ENCODE peak calls at places on chromosomes 12 and 14, in four cellular contexts. K is A549, X is upper lobe of left lung, A is GM12865. E is an unnamed sample.

GRCh38 chr12:62537544-62537943 is 70.9 kb downstream of the MON2 start:
- DNase-seq in K (no peak), A (no peak), X (no peak), E (no peak)

GRCh38 chr12:110860833-110861291 is 14.1 kb downstream of the CCDC63 start:
- DNase-seq in A (no peak), X (no peak), K (no peak), E (no peak)

GRCh38 chr12:29145372-29146170 is 3.5 kb upstream of the FAR2 start:
- DNase-seq in A (no peak), X (no peak), K (no peak), E (no peak)

GRCh38 chr12:50218386-50218785 is 51.2 kb upstream of the CERS5 start:
- DNase-seq in A (no peak), K (no peak), X (no peak), E (no peak)

GRCh38 chr12:47231456-47231855 is 151.7 kb upstream of the AMIGO2 start:
- DNase-seq in A (no peak), X (no peak), K (no peak), E (no peak)

GRCh38 chr14:58639842-58640484 is 2.2 kb downstream of the DACT1 start:
- DNase-seq in X (peak; percentile 36), A (peak; percentile 59), K (peak; percentile 47), E (peak; percentile 52)

GRCh38 chr12:66620703-66621102 is 58.2 kb downstream of the GRIP1 start:
- DNase-seq in K (no peak), X (no peak), A (no peak), E (no peak)

GRCh38 chr14:73788871-73789590 is 62.6 kb upstream of the PTGR2 start:
- DNase-seq in A (no peak), K (no peak), X (peak; percentile 9), E (no peak)

GRCh38 chr12:111775205-111776193 is 8.8 kb downstream of the ALDH2 start:
- DNase-seq in K (no peak), A (peak; percentile 91), X (peak; percentile 94), E (peak; percentile 26)

GRCh38 chr12:3542911-3543310 is 51.9 kb downstream of the PRMT8 start:
- DNase-seq in X (no peak), K (no peak), A (no peak), E (no peak)

GRCh38 chr12:14416658-14417057 is 51.2 kb downstream of the ATF7IP start:
- DNase-seq in X (no peak), A (peak; percentile 21), K (no peak), E (no peak)
- TF ChIP-seq CTCF in X (no peak), A (no peak), K (no peak), E (no peak)

GRCh38 chr14:51676549-51676948 is 24.8 kb downstream of the FRMD6 start:
- DNase-seq in A (no peak), K (no peak), X (no peak), E (no peak)
- TF ChIP-seq CTCF in A (no peak), K (no peak), X (no peak), E (no peak)

DNA sequence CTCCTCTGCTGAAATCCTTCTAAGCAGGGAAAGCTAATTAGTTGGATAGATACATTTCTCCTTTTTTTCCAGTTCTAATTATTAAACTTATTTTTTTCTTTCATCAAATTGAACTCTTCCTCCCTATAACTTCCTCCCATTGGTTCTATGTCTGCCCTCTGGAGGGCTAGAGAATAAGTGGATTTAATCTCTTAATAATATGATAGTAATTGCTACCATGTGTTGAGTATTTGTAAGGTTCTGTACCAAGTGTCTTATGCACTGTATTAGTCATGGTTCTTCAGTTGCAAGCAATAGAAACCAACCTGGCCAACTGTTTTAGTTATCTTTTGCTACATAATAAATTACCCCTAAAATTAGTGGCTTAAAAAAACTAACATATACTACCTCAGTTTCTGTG is 190.5 kb upstream of the PLXNC1 start:
- DNase-seq in A (no peak), X (no peak), K (no peak), E (no peak)
- TF ChIP-seq CTCF in A (no peak), X (no peak), K (no peak), E (no peak)

GRCh38 chr12:109291531-109292341 is 17.3 kb downstream of the FOXN4 start:
- DNase-seq in X (no peak), K (no peak), A (no peak), E (peak; percentile 81)

GRCh38 chr12:109291117-109291516 is 18.0 kb downstream of the FOXN4 start:
- DNase-seq in A (no peak), K (no peak), X (no peak), E (no peak)

GRCh38 chr12:109289004-109289403 is 20.1 kb downstream of the FOXN4 start:
- DNase-seq in X (no peak), A (no peak), K (no peak), E (no peak)

GRCh38 chr12:109288571-109288970 is 20.5 kb downstream of the FOXN4 start:
- DNase-seq in X (no peak), K (no peak), A (peak; percentile 5), E (no peak)

DNA sequence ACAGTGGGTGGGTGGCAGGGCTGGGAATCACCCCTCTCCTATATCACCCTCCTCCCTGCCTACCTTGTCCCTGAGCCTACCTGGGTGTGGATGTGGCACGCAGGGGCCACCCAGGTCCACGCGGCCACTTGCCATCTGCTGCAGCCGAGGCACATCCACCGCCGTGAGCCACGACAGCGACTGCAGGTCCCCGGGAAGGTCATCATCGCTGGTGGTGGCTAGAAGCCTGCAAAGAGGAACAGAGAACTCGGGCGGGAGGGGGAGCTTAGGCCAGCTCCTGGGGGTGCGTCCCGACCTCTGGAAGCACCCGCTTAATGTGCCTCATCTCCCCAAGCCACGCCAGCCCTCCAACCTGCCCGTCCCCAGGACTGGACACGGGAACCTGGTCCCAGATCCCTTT is 19.0 kb downstream of the FOXN4 start:
- DNase-seq in A (no peak), K (no peak), X (no peak), E (no peak)
- TF ChIP-seq CTCF in A (no peak), K (no peak), X (no peak), E (no peak)

DNA sequence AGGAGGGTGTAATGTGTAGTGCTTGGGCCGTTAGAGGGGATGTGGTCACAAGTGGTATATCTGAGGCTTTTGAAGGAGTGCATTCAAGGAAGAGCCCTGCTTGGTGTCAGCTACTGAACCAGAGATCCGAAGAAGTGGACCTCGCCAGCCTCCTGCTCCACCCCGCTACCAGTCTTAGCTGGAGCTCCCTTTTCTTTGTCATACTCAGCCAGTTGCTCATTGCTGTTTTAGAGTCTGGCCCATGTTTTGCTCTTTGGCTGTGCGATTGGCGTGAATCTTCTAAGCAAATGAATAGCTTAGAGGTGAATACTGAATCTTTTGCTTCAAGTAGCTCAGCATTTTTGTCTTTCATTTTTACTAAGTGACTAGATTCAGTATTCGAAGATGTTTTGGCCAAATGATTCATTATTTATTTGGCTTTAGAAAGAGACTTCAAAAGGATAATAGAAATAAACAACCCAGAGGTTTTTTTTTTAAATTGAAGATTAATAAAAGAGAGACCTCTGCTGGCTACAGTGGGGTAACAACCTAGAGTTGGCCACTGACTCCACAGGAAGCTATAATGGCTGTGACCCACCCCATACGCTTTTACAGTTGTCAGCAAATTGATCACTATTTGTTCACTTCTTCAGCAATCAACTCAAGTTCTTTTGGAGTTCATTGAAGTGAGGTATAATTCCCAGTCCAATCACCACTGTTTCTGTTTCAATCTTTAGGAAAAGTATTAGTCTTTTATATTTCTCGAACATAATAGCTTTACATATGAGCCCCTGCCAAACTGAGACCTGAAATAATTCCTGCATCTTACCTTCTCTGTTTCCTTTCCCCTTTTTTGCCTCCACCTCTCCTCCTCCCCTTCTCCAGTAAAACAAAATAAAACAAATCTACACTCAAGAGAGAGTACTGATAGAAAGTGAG is 19.9 kb downstream of the CDKN1B start:
- DNase-seq in K (peak; percentile 50), A (peak; percentile 86), X (peak; percentile 33), E (no peak)
- TF ChIP-seq CTCF in K (peak; percentile 63), A (peak; percentile 50), X (no peak), E (peak; percentile 55)

DNA sequence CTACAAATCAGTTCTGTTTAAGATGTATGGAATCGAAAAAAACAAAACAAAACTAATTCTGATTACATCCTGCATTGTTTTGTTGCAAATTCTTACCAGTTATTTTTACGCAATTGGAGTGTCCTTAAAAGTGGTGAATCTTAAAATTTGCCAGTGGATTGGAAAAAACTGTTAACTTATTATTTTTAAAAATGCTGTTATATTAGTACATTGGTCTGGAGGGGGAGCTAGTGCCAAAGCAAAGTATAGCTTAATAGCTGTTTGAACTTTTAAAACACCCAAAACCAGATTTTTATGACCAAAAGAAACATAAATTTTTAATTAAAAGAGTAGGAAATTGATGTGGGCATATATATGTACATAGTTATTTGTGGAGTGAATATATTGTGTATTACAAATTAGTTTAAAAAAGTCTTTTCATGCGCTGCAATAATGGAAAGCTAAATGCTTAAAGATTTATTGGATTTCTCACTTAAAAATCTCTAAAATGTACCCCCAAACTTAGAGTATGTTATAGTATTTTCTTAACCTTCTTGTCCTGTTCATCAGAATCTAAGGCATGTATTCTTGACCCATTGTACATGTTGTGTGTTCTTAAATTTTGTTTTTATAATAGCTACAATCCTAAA is 2.5 kb downstream of the FUT8 start:
- DNase-seq in A (peak; percentile 51), X (no peak), K (peak; percentile 12), E (no peak)
- TF ChIP-seq CTCF in A (peak; percentile 42), X (no peak), K (peak; percentile 81), E (peak; percentile 44)

GRCh38 chr14:69991422-69991821 is 112.2 kb downstream of the SMOC1 start:
- DNase-seq in A (no peak), K (no peak), X (no peak), E (no peak)

GRCh38 chr14:69994002-69994401 is 114.8 kb downstream of the SMOC1 start:
- DNase-seq in X (no peak), K (no peak), A (no peak), E (no peak)

GRCh38 chr14:69996197-69996596 is 117.0 kb downstream of the SMOC1 start:
- DNase-seq in K (no peak), A (no peak), X (no peak), E (no peak)

GRCh38 chr14:69992564-69992963 is 113.3 kb downstream of the SMOC1 start:
- DNase-seq in A (no peak), X (no peak), K (no peak), E (no peak)

DNA sequence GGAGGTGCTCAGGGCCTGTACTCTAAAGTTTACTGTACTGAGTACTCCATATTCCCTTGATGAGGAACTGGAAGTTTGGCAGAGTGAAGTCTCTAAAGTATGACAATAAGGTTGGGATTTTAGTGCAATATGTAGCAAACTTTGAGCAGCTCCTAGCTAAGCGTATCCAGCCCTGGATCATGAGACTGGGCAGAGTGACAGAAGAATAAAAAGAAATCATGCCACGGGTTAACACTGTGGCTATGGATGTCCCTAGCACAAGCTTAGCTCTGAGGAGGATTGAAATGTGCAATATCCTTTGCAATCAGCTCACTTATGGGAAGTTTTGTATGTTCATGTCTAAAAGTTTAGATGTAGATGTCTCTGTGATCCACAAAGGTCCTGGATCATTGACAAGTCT is 114.1 kb downstream of the SMOC1 start:
- DNase-seq in X (no peak), A (no peak), K (no peak), E (no peak)
- TF ChIP-seq CTCF in X (no peak), A (no peak), K (no peak), E (no peak)

DNA sequence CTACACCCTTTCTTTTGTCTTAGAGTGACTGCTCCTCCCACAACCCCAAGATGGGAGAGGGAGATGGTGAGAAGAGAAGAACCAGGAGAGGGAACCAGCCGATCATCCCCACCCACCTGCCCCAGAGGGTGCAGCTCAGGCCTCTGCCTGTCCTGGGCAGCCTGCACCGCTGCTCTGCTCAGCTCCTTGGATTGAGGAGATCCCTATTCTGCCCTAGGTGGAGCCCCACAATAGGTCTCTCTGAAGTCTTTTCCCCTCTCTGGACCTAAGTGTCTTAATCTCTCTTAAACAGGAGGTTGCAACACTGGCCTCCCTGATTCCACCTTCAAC is 2.2 kb downstream of the ANKRD33 start:
- DNase-seq in K (no peak), A (no peak), X (no peak), E (no peak)
- TF ChIP-seq CTCF in K (no peak), A (no peak), X (no peak), E (no peak)